ENCODE peak calls at places on chromosome 5, in six cellular contexts. One of them, this sample, is unnamed.

GRCh38 chr5:94761786-94762185 is 143.3 kb downstream of the SLF1 start:
- DNase-seq in myocyte: peak
- DNase-seq in WERI-Rb-1: no peak
- DNase-seq in activated naive CD8-positive, alpha-beta T cell treated with anti-CD3 and anti-CD28 coated beads for 36 hours: no peak
- DNase-seq in CMK: no peak
- DNase-seq in lung microvascular endothelial cell: no peak
- DNase-seq in this sample: no peak

GRCh38 chr5:53434566-53434965 is 45.9 kb upstream of the FST start:
- DNase-seq in myocyte: no peak
- DNase-seq in WERI-Rb-1: no peak
- DNase-seq in activated naive CD8-positive, alpha-beta T cell treated with anti-CD3 and anti-CD28 coated beads for 36 hours: no peak
- DNase-seq in CMK: no peak
- DNase-seq in lung microvascular endothelial cell: no peak
- DNase-seq in this sample: no peak

GRCh38 chr5:80761966-80762365 is 107.2 kb upstream of the DHFR start:
- DNase-seq in myocyte: no peak
- DNase-seq in WERI-Rb-1: no peak
- DNase-seq in activated naive CD8-positive, alpha-beta T cell treated with anti-CD3 and anti-CD28 coated beads for 36 hours: no peak
- DNase-seq in CMK: no peak
- DNase-seq in lung microvascular endothelial cell: no peak
- DNase-seq in this sample: no peak

GRCh38 chr5:172766287-172767104 is 4.5 kb downstream of the DUSP1 start:
- DNase-seq in myocyte: peak
- DNase-seq in WERI-Rb-1: no peak
- DNase-seq in activated naive CD8-positive, alpha-beta T cell treated with anti-CD3 and anti-CD28 coated beads for 36 hours: no peak
- DNase-seq in CMK: no peak
- DNase-seq in lung microvascular endothelial cell: peak
- DNase-seq in this sample: no peak

GRCh38 chr5:127290019-127290945 is at the start of gene MEGF10:
- DNase-seq in myocyte: peak
- DNase-seq in WERI-Rb-1: peak
- DNase-seq in activated naive CD8-positive, alpha-beta T cell treated with anti-CD3 and anti-CD28 coated beads for 36 hours: peak
- DNase-seq in CMK: no peak
- DNase-seq in lung microvascular endothelial cell: peak
- DNase-seq in this sample: peak

GRCh38 chr5:158929579-158930233 is 170.0 kb downstream of the EBF1 start:
- DNase-seq in myocyte: no peak
- DNase-seq in WERI-Rb-1: no peak
- DNase-seq in activated naive CD8-positive, alpha-beta T cell treated with anti-CD3 and anti-CD28 coated beads for 36 hours: no peak
- DNase-seq in CMK: no peak
- DNase-seq in lung microvascular endothelial cell: no peak
- DNase-seq in this sample: no peak

GRCh38 chr5:1315018-1315708 is 20.3 kb upstream of the TERT start:
- DNase-seq in myocyte: no peak
- DNase-seq in WERI-Rb-1: peak
- DNase-seq in activated naive CD8-positive, alpha-beta T cell treated with anti-CD3 and anti-CD28 coated beads for 36 hours: no peak
- DNase-seq in CMK: no peak
- DNase-seq in lung microvascular endothelial cell: no peak
- DNase-seq in this sample: no peak

GRCh38 chr5:56145106-56145505 is 88.0 kb downstream of the ANKRD55 start:
- DNase-seq in myocyte: no peak
- DNase-seq in WERI-Rb-1: no peak
- DNase-seq in activated naive CD8-positive, alpha-beta T cell treated with anti-CD3 and anti-CD28 coated beads for 36 hours: no peak
- DNase-seq in CMK: no peak
- DNase-seq in lung microvascular endothelial cell: no peak
- DNase-seq in this sample: no peak

GRCh38 chr5:141534492-141535213 is 45.8 kb downstream of the PCDHGC5 start:
- DNase-seq in myocyte: no peak
- DNase-seq in WERI-Rb-1: no peak
- DNase-seq in activated naive CD8-positive, alpha-beta T cell treated with anti-CD3 and anti-CD28 coated beads for 36 hours: no peak
- DNase-seq in CMK: no peak
- DNase-seq in lung microvascular endothelial cell: no peak
- DNase-seq in this sample: no peak

GRCh38 chr5:74209566-74209965 is 431.0 kb downstream of the ENC1 start:
- DNase-seq in myocyte: no peak
- DNase-seq in WERI-Rb-1: no peak
- DNase-seq in activated naive CD8-positive, alpha-beta T cell treated with anti-CD3 and anti-CD28 coated beads for 36 hours: no peak
- DNase-seq in CMK: no peak
- DNase-seq in lung microvascular endothelial cell: no peak
- DNase-seq in this sample: no peak

This sample was measured in GM18507.